ENCODE peak calls at places on chromosomes 4 and X, in four cellular contexts. G is GM23248, Q is fibroblast of lung, P is stomach. A is an unnamed sample.
A peak's percentile ranks its signal among the peaks of the same experiment; 100 is the strongest.

GRCh38 chr4:93183589-93183988 is 645.0 kb upstream of the ATOH1 start:
- DNase-seq in G (no peak), Q (peak; percentile 2), P (no peak), A (no peak)

GRCh38 chr4:9812530-9813340 is 31.3 kb downstream of the DRD5 start:
- DNase-seq in G (peak; percentile 70), Q (no peak), P (no peak), A (no peak)

GRCh38 chr4:98659106-98659592 is 738 bp upstream of the TSPAN5 start:
- DNase-seq in G (peak; percentile 68), Q (peak; percentile 60), P (no peak), A (no peak)

GRCh38 chrX:140765043-140765784 is 55.7 kb downstream of the LINC00632 start:
- DNase-seq in G (peak; percentile 70), Q (peak; percentile 73), P (no peak), A (no peak)

GRCh38 chrX:155718964-155719586 is 106.3 kb upstream of the TMLHE start:
- DNase-seq in G (peak; percentile 44), Q (peak; percentile 4), P (no peak), A (no peak)

GRCh38 chrX:84197550-84197949 is 9.6 kb upstream of the RPS6KA6 start:
- DNase-seq in G (no peak), Q (no peak), P (no peak), A (no peak)

GRCh38 chrX:13398073-13398823 is 78.4 kb upstream of the ATXN3L start:
- DNase-seq in G (peak; percentile 94), Q (peak; percentile 100), P (peak; percentile 65), A (peak; percentile 43)

GRCh38 chr4:8870647-8871416 is 807 bp downstream of the HMX1 start:
- DNase-seq in G (no peak), Q (no peak), P (no peak), A (no peak)

GRCh38 chr4:123093247-123093646 is 170.8 kb upstream of the NUDT6 start:
- DNase-seq in G (no peak), Q (no peak), P (no peak), A (no peak)

GRCh38 chr4:158895797-158896442 is 127.1 kb downstream of the FNIP2 start:
- DNase-seq in G (no peak), Q (peak; percentile 25), P (peak; percentile 31), A (no peak)

GRCh38 chr4:66045913-66046312 is 375.6 kb upstream of the EPHA5 start:
- DNase-seq in G (no peak), Q (no peak), P (no peak), A (no peak)

GRCh38 chrX:14351889-14352288 is 177.4 kb upstream of the GLRA2 start:
- DNase-seq in G (no peak), Q (no peak), P (no peak), A (no peak)

GRCh38 chr4:158443731-158444130 is 78.0 kb upstream of the RXFP1 start:
- DNase-seq in G (no peak), Q (no peak), P (no peak), A (no peak)

GRCh38 chr4:183171484-183172267 is 72.6 kb downstream of the WWC2 start:
- DNase-seq in G (peak; percentile 30), Q (peak; percentile 15), P (no peak), A (no peak)

GRCh38 chr4:80393246-80393969 is 57.9 kb downstream of the CFAP299 start:
- DNase-seq in G (peak; percentile 85), Q (peak; percentile 6), P (no peak), A (no peak)

GRCh38 chrX:37454537-37455285 is 105.5 kb downstream of the PRRG1 start:
- DNase-seq in G (peak; percentile 26), Q (peak; percentile 76), P (no peak), A (no peak)

GRCh38 chr4:2009651-2010233 is 968 bp upstream of the NELFA start:
- DNase-seq in G (peak; percentile 86), Q (peak; percentile 49), P (peak; percentile 76), A (peak; percentile 82)

GRCh38 chr4:647481-647880 is 22.1 kb downstream of the PDE6B start:
- DNase-seq in G (no peak), Q (no peak), P (no peak), A (no peak)

GRCh38 chr4:151540728-151541437 is 131.9 kb downstream of the FHIP1A start:
- DNase-seq in G (peak; percentile 95), Q (peak; percentile 95), P (no peak), A (no peak)

GRCh38 chr4:52813546-52813945 is 48.6 kb upstream of the RASL11B start:
- DNase-seq in G (no peak), Q (no peak), P (no peak), A (no peak)

GRCh38 chr4:22434895-22435294 is 81.0 kb downstream of the ADGRA3 start:
- DNase-seq in G (peak; percentile 55), Q (peak; percentile 63), P (peak; percentile 35), A (no peak)

GRCh38 chrX:31603411-31604120 is 531.7 kb upstream of the FTHL17 start:
- DNase-seq in G (peak; percentile 2), Q (peak; percentile 59), P (no peak), A (no peak)

GRCh38 chr4:159428975-159429692 is 326.3 kb downstream of the RAPGEF2 start:
- DNase-seq in G (no peak), Q (no peak), P (no peak), A (no peak)

GRCh38 chr4:71785957-71786356 is 2.1 kb upstream of the GC start:
- DNase-seq in G (peak; percentile 3), Q (no peak), P (no peak), A (no peak)

GRCh38 chr4:97987019-97987648 is 156.1 kb downstream of the STPG2 start:
- DNase-seq in G (peak; percentile 31), Q (peak; percentile 31), P (no peak), A (no peak)

GRCh38 chrX:13189380-13189779 is 130.5 kb downstream of the ATXN3L start:
- DNase-seq in G (no peak), Q (no peak), P (no peak), A (no peak)

GRCh38 chrX:18995216-18995615 is 11.3 kb upstream of the PHKA2 start:
- DNase-seq in G (peak; percentile 72), Q (peak; percentile 83), P (no peak), A (no peak)

GRCh38 chr4:173525118-173526033 is 4.7 kb downstream of the HAND2 start:
- DNase-seq in G (peak; percentile 77), Q (no peak), P (no peak), A (no peak)
- H3K27ac ChIP-seq in G (peak overlapping the region; percentile 100), Q (no peak overlapping the region), P (no peak overlapping the region), A (no peak overlapping the region)

GRCh38 chr4:140236649-140237160 is 82.7 kb upstream of the MAML3 start:
- DNase-seq in G (peak; percentile 52), Q (peak; percentile 48), P (no peak), A (no peak)

GRCh38 chr4:140239311-140239710 is 85.3 kb upstream of the MAML3 start:
- DNase-seq in G (no peak), Q (no peak), P (no peak), A (no peak)

GRCh38 chr4:140237616-140238352 is 83.8 kb upstream of the MAML3 start:
- DNase-seq in G (peak; percentile 95), Q (peak; percentile 96), P (peak; percentile 70), A (no peak)

GRCh38 chr4:140240237-140240636 is 86.3 kb upstream of the MAML3 start:
- DNase-seq in G (no peak), Q (no peak), P (no peak), A (no peak)

DNA sequence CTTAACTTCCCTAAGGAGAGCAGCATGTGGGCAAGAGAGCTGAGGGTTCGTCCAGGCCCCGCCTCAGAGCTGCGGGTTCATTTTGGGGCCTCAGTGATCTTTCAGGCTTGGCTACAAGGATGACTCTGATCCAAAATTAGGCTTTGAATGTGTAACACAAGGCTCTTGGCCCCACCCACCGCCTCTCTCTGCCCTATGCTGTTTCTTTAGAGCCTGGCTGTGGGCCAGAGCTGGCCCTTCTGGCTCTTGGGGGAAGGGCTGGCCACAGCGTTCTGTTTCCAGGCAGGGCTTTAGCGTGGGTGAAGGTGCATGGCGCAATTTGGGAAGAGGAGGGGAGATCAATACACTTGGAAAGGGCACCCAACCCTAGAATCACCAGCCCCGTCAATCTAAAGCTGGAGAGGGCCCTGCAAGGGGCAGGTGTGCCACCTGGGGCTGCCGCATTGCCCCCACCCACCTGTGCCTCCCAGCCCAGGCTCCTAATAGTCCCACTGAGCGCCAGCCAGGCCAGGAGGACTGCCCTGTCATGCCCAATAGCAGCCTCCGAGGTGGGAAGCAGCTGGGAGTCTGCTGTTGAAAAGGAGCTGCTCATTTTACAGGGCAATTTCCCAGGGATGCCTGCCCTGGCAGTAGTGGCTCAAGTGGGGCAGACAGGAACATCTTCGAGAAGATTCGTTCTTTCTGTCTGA is 84.5 kb upstream of the MAML3 start:
- DNase-seq in G (peak; percentile 94), Q (peak; percentile 85), P (peak; percentile 85), A (peak; percentile 81)
- H3K4me1 ChIP-seq in G (peaks cover 31% of the 10 kb centered on the region), Q (peaks cover 31% of the 10 kb centered on the region), P (peaks cover 39% of the 10 kb centered on the region), A (no peaks in the 10 kb centered on the region)

GRCh38 chrX:80334583-80334982 is 85.7 kb upstream of the TENT5D start:
- DNase-seq in G (no peak), Q (no peak), P (no peak), A (no peak)

GRCh38 chrX:80331285-80331684 is 89.0 kb upstream of the TENT5D start:
- DNase-seq in G (no peak), Q (no peak), P (no peak), A (no peak)

DNA sequence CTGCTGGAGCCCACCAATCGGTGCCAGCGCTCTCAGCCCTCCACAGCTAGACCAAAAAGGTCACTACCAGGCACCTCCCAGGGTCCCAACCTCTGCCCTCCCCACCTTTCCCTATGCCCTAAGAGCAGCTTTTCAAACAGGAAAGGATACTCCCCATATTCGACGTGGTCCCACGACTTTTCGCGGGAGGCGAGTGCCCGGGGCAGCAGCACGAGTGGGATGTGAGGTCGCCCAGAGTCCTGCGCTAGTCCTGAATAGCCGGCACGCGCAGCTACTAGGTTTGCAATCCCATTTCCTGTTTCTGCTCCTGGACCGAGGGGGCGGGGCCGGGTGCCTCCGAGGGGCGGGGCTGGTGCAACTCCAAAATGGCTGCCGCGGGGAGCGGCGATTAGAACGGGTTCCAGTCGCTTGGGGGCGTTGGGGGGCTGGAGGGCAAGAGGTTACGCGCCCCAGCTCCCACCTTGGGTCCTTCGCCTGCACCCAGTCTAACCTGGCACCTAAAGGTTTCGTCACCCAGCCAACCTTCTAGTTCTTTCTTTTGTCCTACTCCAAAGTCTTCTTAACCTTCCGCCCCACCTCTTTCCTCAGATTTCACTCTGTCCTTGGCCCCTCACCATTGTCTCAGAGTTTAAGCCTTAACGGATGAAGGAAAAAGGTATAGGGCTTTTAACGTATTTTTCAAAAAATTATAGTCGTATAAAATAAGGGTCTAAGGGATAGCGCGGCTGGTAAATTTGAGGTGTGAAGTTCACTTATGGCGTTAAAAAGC is 85.0 kb upstream of the TENT5D start:
- DNase-seq in G (peak; percentile 21), Q (no peak), P (peak; percentile 65), A (peak; percentile 75)
- H3K4me3 ChIP-seq in G (no peak overlapping the region), Q (no peak overlapping the region), P (peak overlapping the region; percentile 48), A (peak overlapping the region; percentile 16)

DNA sequence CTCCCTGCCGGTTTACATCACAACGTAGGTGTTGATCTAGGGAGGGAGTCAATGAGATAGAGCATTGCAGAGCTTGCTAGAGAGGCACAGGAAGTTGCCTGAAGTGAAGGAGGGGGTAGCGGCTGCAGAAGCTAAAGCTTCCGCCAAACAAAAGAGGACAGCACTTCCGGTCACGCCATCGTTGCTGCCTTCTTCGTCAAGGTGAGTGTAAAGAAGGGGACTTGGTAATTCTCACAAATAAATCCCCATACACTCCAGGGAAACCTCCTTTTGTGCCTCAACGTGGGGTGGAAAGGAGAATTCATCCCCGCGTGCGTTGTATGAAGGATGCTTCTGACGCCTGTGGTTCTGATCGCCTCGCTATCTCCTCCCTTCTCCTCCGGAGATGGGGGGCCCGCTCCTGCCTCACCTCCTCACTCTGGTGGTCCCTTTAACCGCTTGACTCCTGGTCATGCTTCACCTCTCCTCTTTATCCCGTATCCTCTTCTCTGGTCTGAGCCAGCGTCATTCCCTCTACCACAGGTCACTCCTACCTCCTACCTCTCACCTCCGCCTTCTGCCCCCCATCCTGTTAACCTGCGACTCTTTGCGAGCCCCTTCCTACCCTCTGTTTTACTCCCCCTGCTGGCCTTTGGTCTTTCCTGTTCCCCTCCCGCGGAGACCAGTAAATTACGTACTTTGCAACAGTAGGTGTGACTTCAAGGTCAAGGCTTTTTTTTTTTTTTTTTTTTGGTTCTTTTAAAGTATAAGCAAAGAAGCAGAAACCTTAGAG is 59.9 kb downstream of the GSPT2 start:
- DNase-seq in G (peak; percentile 64), Q (peak; percentile 72), P (peak; percentile 57), A (no peak)
- H3K27ac ChIP-seq in G (no peak overlapping the region), Q (peak overlapping the region; percentile 75), P (peak overlapping the region; percentile 19), A (peak overlapping the region; percentile 17)

GRCh38 chr4:76197001-76197743 is 16.5 kb downstream of the SCARB2 start:
- DNase-seq in G (peak; percentile 83), Q (peak; percentile 76), P (no peak), A (no peak)
- H3K4me1 ChIP-seq in G (peaks cover 57% of the 10 kb centered on the region), Q (peaks cover 49% of the 10 kb centered on the region), P (peaks cover 93% of the 10 kb centered on the region), A (peaks cover 64% of the 10 kb centered on the region)

A was measured in pancreas.